ENCODE peak calls at places on chromosomes 4 and X, in nine cellular contexts. One of them, this sample, is unnamed.

GRCh38 chrX:97332963-97333362 is 449.3 kb downstream of the RPA4 start:
- DNase-seq in mesendoderm: no peak
- DNase-seq in astrocyte of the spinal cord: peak
- DNase-seq in body of pancreas: no peak
- DNase-seq in cardiac fibroblast: peak
- DNase-seq in AG10803: peak
- DNase-seq in spleen: no peak
- DNase-seq in HCT116: no peak
- DNase-seq in astrocyte of the cerebellum: no peak
- DNase-seq in this sample: no peak

GRCh38 chr4:152510349-152511147 is 25.3 kb downstream of the FBXW7 start:
- DNase-seq in mesendoderm: no peak
- DNase-seq in astrocyte of the spinal cord: no peak
- DNase-seq in body of pancreas: no peak
- DNase-seq in cardiac fibroblast: no peak
- DNase-seq in AG10803: no peak
- DNase-seq in spleen: no peak
- DNase-seq in HCT116: no peak
- DNase-seq in astrocyte of the cerebellum: no peak
- DNase-seq in this sample: peak

GRCh38 chr4:17142232-17142711 is 243.8 kb upstream of the LDB2 start:
- DNase-seq in mesendoderm: peak
- DNase-seq in astrocyte of the spinal cord: peak
- DNase-seq in body of pancreas: no peak
- DNase-seq in cardiac fibroblast: peak
- DNase-seq in AG10803: peak
- DNase-seq in spleen: no peak
- DNase-seq in HCT116: no peak
- DNase-seq in astrocyte of the cerebellum: peak
- DNase-seq in this sample: no peak

GRCh38 chrX:22164770-22165388 is 107.8 kb upstream of the CBLL2 start:
- DNase-seq in mesendoderm: no peak
- DNase-seq in astrocyte of the spinal cord: peak
- DNase-seq in body of pancreas: no peak
- DNase-seq in cardiac fibroblast: peak
- DNase-seq in AG10803: peak
- DNase-seq in spleen: no peak
- DNase-seq in HCT116: no peak
- DNase-seq in astrocyte of the cerebellum: no peak
- DNase-seq in this sample: no peak

GRCh38 chrX:1330605-1331004 is 6.0 kb upstream of the IL3RA start:
- DNase-seq in mesendoderm: no peak
- DNase-seq in astrocyte of the spinal cord: no peak
- DNase-seq in body of pancreas: no peak
- DNase-seq in cardiac fibroblast: no peak
- DNase-seq in AG10803: no peak
- DNase-seq in spleen: no peak
- DNase-seq in HCT116: no peak
- DNase-seq in astrocyte of the cerebellum: no peak
- DNase-seq in this sample: peak

GRCh38 chrX:119071381-119071780 is 1.4 kb upstream of the CT47C1 start:
- DNase-seq in mesendoderm: no peak
- DNase-seq in astrocyte of the spinal cord: no peak
- DNase-seq in body of pancreas: no peak
- DNase-seq in cardiac fibroblast: no peak
- DNase-seq in AG10803: no peak
- DNase-seq in spleen: no peak
- DNase-seq in HCT116: no peak
- DNase-seq in astrocyte of the cerebellum: no peak
- DNase-seq in this sample: peak

GRCh38 chrX:66013195-66013816 is 26.6 kb downstream of the VSIG4 start:
- DNase-seq in mesendoderm: no peak
- DNase-seq in astrocyte of the spinal cord: no peak
- DNase-seq in body of pancreas: no peak
- DNase-seq in cardiac fibroblast: no peak
- DNase-seq in AG10803: no peak
- DNase-seq in spleen: no peak
- DNase-seq in HCT116: no peak
- DNase-seq in astrocyte of the cerebellum: no peak
- DNase-seq in this sample: peak

GRCh38 chr4:132097046-132097445 is 1052.0 kb upstream of the PCDH10 start:
- DNase-seq in mesendoderm: no peak
- DNase-seq in astrocyte of the spinal cord: no peak
- DNase-seq in body of pancreas: no peak
- DNase-seq in cardiac fibroblast: no peak
- DNase-seq in AG10803: no peak
- DNase-seq in spleen: no peak
- DNase-seq in HCT116: no peak
- DNase-seq in astrocyte of the cerebellum: no peak
- DNase-seq in this sample: no peak

GRCh38 chr4:184955116-184955515 is 63.2 kb upstream of the HELT start:
- DNase-seq in mesendoderm: no peak
- DNase-seq in astrocyte of the spinal cord: no peak
- DNase-seq in body of pancreas: no peak
- DNase-seq in cardiac fibroblast: no peak
- DNase-seq in AG10803: no peak
- DNase-seq in spleen: no peak
- DNase-seq in HCT116: no peak
- DNase-seq in astrocyte of the cerebellum: no peak
- DNase-seq in this sample: no peak

GRCh38 chr4:71125137-71125536 is 131.7 kb downstream of the DCK start:
- DNase-seq in mesendoderm: no peak
- DNase-seq in astrocyte of the spinal cord: no peak
- DNase-seq in body of pancreas: no peak
- DNase-seq in cardiac fibroblast: no peak
- DNase-seq in AG10803: no peak
- DNase-seq in spleen: no peak
- DNase-seq in HCT116: no peak
- DNase-seq in astrocyte of the cerebellum: no peak
- DNase-seq in this sample: no peak

GRCh38 chr4:77821775-77822174 is 2.6 kb upstream of the CNOT6L start:
- DNase-seq in mesendoderm: no peak
- DNase-seq in astrocyte of the spinal cord: no peak
- DNase-seq in body of pancreas: peak
- DNase-seq in cardiac fibroblast: no peak
- DNase-seq in AG10803: no peak
- DNase-seq in spleen: no peak
- DNase-seq in HCT116: no peak
- DNase-seq in astrocyte of the cerebellum: no peak
- DNase-seq in this sample: peak

GRCh38 chr4:148481644-148482043 is 39.4 kb upstream of the NR3C2 start:
- DNase-seq in mesendoderm: peak
- DNase-seq in astrocyte of the spinal cord: no peak
- DNase-seq in body of pancreas: no peak
- DNase-seq in cardiac fibroblast: no peak
- DNase-seq in AG10803: no peak
- DNase-seq in spleen: no peak
- DNase-seq in HCT116: no peak
- DNase-seq in astrocyte of the cerebellum: no peak
- DNase-seq in this sample: no peak

GRCh38 chr4:150717952-150718351 is 136.0 kb downstream of the MAB21L2 start:
- DNase-seq in mesendoderm: no peak
- DNase-seq in astrocyte of the spinal cord: no peak
- DNase-seq in body of pancreas: no peak
- DNase-seq in cardiac fibroblast: no peak
- DNase-seq in AG10803: no peak
- DNase-seq in spleen: no peak
- DNase-seq in HCT116: no peak
- DNase-seq in astrocyte of the cerebellum: no peak
- DNase-seq in this sample: no peak

GRCh38 chrX:19535481-19535880 is 20.2 kb upstream of the MAP3K15 start:
- DNase-seq in mesendoderm: peak
- DNase-seq in astrocyte of the spinal cord: peak
- DNase-seq in body of pancreas: peak
- DNase-seq in cardiac fibroblast: peak
- DNase-seq in AG10803: peak
- DNase-seq in spleen: no peak
- DNase-seq in HCT116: no peak
- DNase-seq in astrocyte of the cerebellum: no peak
- DNase-seq in this sample: no peak

GRCh38 chrX:143669395-143669794 is 33.5 kb upstream of the SLITRK4 start:
- DNase-seq in mesendoderm: peak
- DNase-seq in astrocyte of the spinal cord: peak
- DNase-seq in body of pancreas: no peak
- DNase-seq in cardiac fibroblast: peak
- DNase-seq in AG10803: no peak
- DNase-seq in spleen: no peak
- DNase-seq in HCT116: no peak
- DNase-seq in astrocyte of the cerebellum: no peak
- DNase-seq in this sample: no peak

GRCh38 chrX:140713174-140713539 is 3.6 kb downstream of the LINC00632 start:
- DNase-seq in mesendoderm: no peak
- DNase-seq in astrocyte of the spinal cord: no peak
- DNase-seq in body of pancreas: no peak
- DNase-seq in cardiac fibroblast: no peak
- DNase-seq in AG10803: no peak
- DNase-seq in spleen: no peak
- DNase-seq in HCT116: no peak
- DNase-seq in astrocyte of the cerebellum: no peak
- DNase-seq in this sample: peak
- H3K4me3 ChIP-seq in mesendoderm: no peak
- H3K4me3 ChIP-seq in astrocyte of the spinal cord: peak
- H3K4me3 ChIP-seq in body of pancreas: no peak
- H3K4me3 ChIP-seq in cardiac fibroblast: no peak
- H3K4me3 ChIP-seq in AG10803: no peak
- H3K4me3 ChIP-seq in spleen: no peak
- H3K4me3 ChIP-seq in HCT116: no peak
- H3K4me3 ChIP-seq in astrocyte of the cerebellum: peak
- H3K4me3 ChIP-seq in this sample: no peak

DNA sequence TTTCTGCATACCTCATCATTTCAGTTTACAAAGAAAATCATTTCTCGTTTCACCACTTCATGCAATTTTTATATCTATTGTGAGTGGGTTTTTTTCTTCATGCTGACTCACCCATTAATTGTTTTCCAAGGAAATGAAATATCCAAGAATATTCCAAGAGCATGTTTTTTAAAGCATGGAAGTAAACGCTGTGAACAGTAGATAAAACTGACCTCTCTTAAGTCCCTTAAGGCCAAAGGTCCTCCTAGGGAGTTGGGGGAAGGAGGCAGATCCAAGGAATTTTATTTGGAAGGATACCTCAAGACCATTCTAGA is 2.6 kb upstream of the APBB2 start:
- DNase-seq in mesendoderm: no peak
- DNase-seq in astrocyte of the spinal cord: no peak
- DNase-seq in body of pancreas: no peak
- DNase-seq in cardiac fibroblast: no peak
- DNase-seq in AG10803: no peak
- DNase-seq in spleen: no peak
- DNase-seq in HCT116: no peak
- DNase-seq in astrocyte of the cerebellum: no peak
- DNase-seq in this sample: no peak
- H3K4me3 ChIP-seq in mesendoderm: no peak
- H3K4me3 ChIP-seq in astrocyte of the spinal cord: peak
- H3K4me3 ChIP-seq in body of pancreas: peak
- H3K4me3 ChIP-seq in cardiac fibroblast: peak
- H3K4me3 ChIP-seq in AG10803: peak
- H3K4me3 ChIP-seq in spleen: peak
- H3K4me3 ChIP-seq in HCT116: peak
- H3K4me3 ChIP-seq in astrocyte of the cerebellum: peak
- H3K4me3 ChIP-seq in this sample: peak

DNA sequence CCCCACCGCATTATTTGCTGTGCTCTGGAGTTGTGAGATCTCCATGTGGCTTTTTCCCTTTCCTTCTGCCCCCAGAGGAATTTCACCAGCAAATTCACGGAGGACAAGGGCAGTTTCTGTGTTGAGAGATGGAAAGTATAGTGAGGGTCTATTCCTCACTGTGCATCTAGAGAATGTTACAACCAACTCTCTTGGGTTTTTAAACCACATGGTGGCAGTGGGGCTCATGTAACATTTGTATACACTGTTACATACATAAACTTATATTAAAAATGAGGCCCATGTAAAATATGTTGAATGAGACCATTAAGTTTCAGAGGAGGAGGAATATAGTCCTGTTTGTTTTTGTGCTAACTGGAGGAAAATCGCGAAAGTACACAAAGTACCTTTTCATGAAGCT is 914 bp upstream of the PRKG2 start:
- DNase-seq in mesendoderm: no peak
- DNase-seq in astrocyte of the spinal cord: no peak
- DNase-seq in body of pancreas: no peak
- DNase-seq in cardiac fibroblast: no peak
- DNase-seq in AG10803: no peak
- DNase-seq in spleen: no peak
- DNase-seq in HCT116: no peak
- DNase-seq in astrocyte of the cerebellum: no peak
- DNase-seq in this sample: no peak
- H3K4me3 ChIP-seq in mesendoderm: no peak
- H3K4me3 ChIP-seq in astrocyte of the spinal cord: no peak
- H3K4me3 ChIP-seq in body of pancreas: no peak
- H3K4me3 ChIP-seq in cardiac fibroblast: no peak
- H3K4me3 ChIP-seq in AG10803: no peak
- H3K4me3 ChIP-seq in spleen: no peak
- H3K4me3 ChIP-seq in HCT116: no peak
- H3K4me3 ChIP-seq in astrocyte of the cerebellum: peak
- H3K4me3 ChIP-seq in this sample: no peak

DNA sequence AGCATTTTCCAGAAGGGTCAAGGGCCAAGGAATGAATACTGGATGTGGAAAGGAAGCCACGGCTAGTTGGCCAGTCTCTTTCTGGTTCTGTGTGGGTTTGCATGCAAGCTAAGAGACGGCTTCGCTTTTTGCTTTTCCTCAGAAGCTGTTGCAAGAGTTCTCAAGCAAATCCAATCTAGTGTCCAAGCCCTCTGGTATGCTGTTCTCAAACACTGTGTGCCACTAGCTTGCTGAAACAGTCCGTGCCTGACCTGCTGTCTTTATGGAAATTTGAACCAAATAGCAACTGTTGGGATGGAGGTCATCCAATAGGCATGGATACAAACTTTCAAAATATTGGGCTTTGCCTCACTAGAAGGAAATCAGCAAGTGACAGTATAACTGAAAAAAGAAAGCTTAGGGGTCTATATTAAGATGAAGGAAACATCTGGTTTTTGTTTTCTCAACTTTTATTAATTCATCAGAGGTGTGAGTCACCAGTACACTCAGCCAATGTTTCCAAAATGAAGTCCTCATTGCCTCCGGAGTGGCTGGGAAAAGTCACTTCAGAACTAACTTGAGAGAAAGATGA is 70.5 kb downstream of the SLC9A6 start:
- DNase-seq in mesendoderm: no peak
- DNase-seq in astrocyte of the spinal cord: peak
- DNase-seq in body of pancreas: peak
- DNase-seq in cardiac fibroblast: peak
- DNase-seq in AG10803: peak
- DNase-seq in spleen: no peak
- DNase-seq in HCT116: no peak
- DNase-seq in astrocyte of the cerebellum: peak
- DNase-seq in this sample: no peak
- H3K4me3 ChIP-seq in mesendoderm: no peak
- H3K4me3 ChIP-seq in astrocyte of the spinal cord: no peak
- H3K4me3 ChIP-seq in body of pancreas: no peak
- H3K4me3 ChIP-seq in cardiac fibroblast: no peak
- H3K4me3 ChIP-seq in AG10803: peak
- H3K4me3 ChIP-seq in spleen: no peak
- H3K4me3 ChIP-seq in HCT116: no peak
- H3K4me3 ChIP-seq in astrocyte of the cerebellum: no peak
- H3K4me3 ChIP-seq in this sample: no peak

GRCh38 chr4:10944321-10944720 is 259.8 kb upstream of the CLNK start:
- DNase-seq in mesendoderm: peak
- DNase-seq in astrocyte of the spinal cord: no peak
- DNase-seq in body of pancreas: no peak
- DNase-seq in cardiac fibroblast: no peak
- DNase-seq in AG10803: no peak
- DNase-seq in spleen: no peak
- DNase-seq in HCT116: no peak
- DNase-seq in astrocyte of the cerebellum: no peak
- DNase-seq in this sample: no peak
- H3K4me3 ChIP-seq in mesendoderm: no peak
- H3K4me3 ChIP-seq in astrocyte of the spinal cord: no peak
- H3K4me3 ChIP-seq in body of pancreas: no peak
- H3K4me3 ChIP-seq in cardiac fibroblast: no peak
- H3K4me3 ChIP-seq in AG10803: no peak
- H3K4me3 ChIP-seq in spleen: no peak
- H3K4me3 ChIP-seq in HCT116: no peak
- H3K4me3 ChIP-seq in astrocyte of the cerebellum: no peak
- H3K4me3 ChIP-seq in this sample: no peak

GRCh38 chrX:88830113-88830512 is 83.1 kb downstream of the CPXCR1 start:
- DNase-seq in mesendoderm: no peak
- DNase-seq in astrocyte of the spinal cord: no peak
- DNase-seq in body of pancreas: no peak
- DNase-seq in cardiac fibroblast: no peak
- DNase-seq in AG10803: no peak
- DNase-seq in spleen: no peak
- DNase-seq in HCT116: no peak
- DNase-seq in astrocyte of the cerebellum: no peak
- DNase-seq in this sample: no peak
- H3K4me3 ChIP-seq in mesendoderm: no peak
- H3K4me3 ChIP-seq in astrocyte of the spinal cord: no peak
- H3K4me3 ChIP-seq in body of pancreas: no peak
- H3K4me3 ChIP-seq in cardiac fibroblast: no peak
- H3K4me3 ChIP-seq in AG10803: no peak
- H3K4me3 ChIP-seq in spleen: no peak
- H3K4me3 ChIP-seq in HCT116: no peak
- H3K4me3 ChIP-seq in astrocyte of the cerebellum: no peak
- H3K4me3 ChIP-seq in this sample: no peak